ENCODE peak calls at places on chromosomes 3 and 15, in five cellular contexts. One of them, this sample, is unnamed.
A peak's percentile ranks its signal among the peaks of the same experiment; 100 is the strongest.

GRCh38 chr15:75551076-75551475 is 28.0 kb downstream of the PTPN9 start:
- DNase-seq in colonic mucosa: no peak
- DNase-seq in right atrium auricular region: no peak
- DNase-seq in CD8-positive, alpha-beta T cell: no peak
- DNase-seq in hepatocyte: no peak
- DNase-seq in this sample: no peak

GRCh38 chr15:69093127-69093526 is 67.3 kb upstream of the GLCE start:
- DNase-seq in CD8-positive, alpha-beta T cell: no peak
- DNase-seq in colonic mucosa: no peak
- DNase-seq in hepatocyte: no peak
- DNase-seq in right atrium auricular region: no peak
- DNase-seq in this sample: no peak

GRCh38 chr15:32908135-32908801 is 190.5 kb downstream of the GREM1 start:
- DNase-seq in CD8-positive, alpha-beta T cell: no peak
- DNase-seq in colonic mucosa: no peak
- DNase-seq in hepatocyte: peak; percentile 7
- DNase-seq in right atrium auricular region: no peak
- DNase-seq in this sample: no peak

GRCh38 chr3:89332311-89333159 is 225.1 kb downstream of the EPHA3 start:
- DNase-seq in CD8-positive, alpha-beta T cell: no peak
- DNase-seq in colonic mucosa: no peak
- DNase-seq in hepatocyte: no peak
- DNase-seq in right atrium auricular region: no peak
- DNase-seq in this sample: no peak

GRCh38 chr3:126436826-126437717 is 38.6 kb downstream of the ZXDC start:
- DNase-seq in hepatocyte: no peak
- DNase-seq in CD8-positive, alpha-beta T cell: no peak
- DNase-seq in right atrium auricular region: peak; percentile 21
- DNase-seq in colonic mucosa: peak; percentile 7
- DNase-seq in this sample: no peak

GRCh38 chr3:150733936-150734794 is 28.8 kb downstream of the SIAH2 start:
- DNase-seq in hepatocyte: no peak
- DNase-seq in colonic mucosa: no peak
- DNase-seq in right atrium auricular region: no peak
- DNase-seq in CD8-positive, alpha-beta T cell: no peak
- DNase-seq in this sample: peak; percentile 99

GRCh38 chr3:179563298-179563934 is 690 bp downstream of the ACTL6A start:
- DNase-seq in colonic mucosa: peak; percentile 61
- DNase-seq in CD8-positive, alpha-beta T cell: peak; percentile 43
- DNase-seq in right atrium auricular region: peak; percentile 69
- DNase-seq in hepatocyte: peak; percentile 88
- DNase-seq in this sample: peak; percentile 68

GRCh38 chr15:61086001-61086400 is 143.1 kb downstream of the RORA start:
- DNase-seq in hepatocyte: no peak
- DNase-seq in right atrium auricular region: no peak
- DNase-seq in CD8-positive, alpha-beta T cell: no peak
- DNase-seq in colonic mucosa: no peak
- DNase-seq in this sample: no peak

GRCh38 chr3:170840291-170840859 is 29.6 kb downstream of the RPL22L1 start:
- DNase-seq in hepatocyte: no peak
- DNase-seq in CD8-positive, alpha-beta T cell: no peak
- DNase-seq in colonic mucosa: no peak
- DNase-seq in right atrium auricular region: no peak
- DNase-seq in this sample: no peak

GRCh38 chr3:160018959-160019358 is 30.3 kb downstream of the IL12A start:
- DNase-seq in CD8-positive, alpha-beta T cell: no peak
- DNase-seq in hepatocyte: no peak
- DNase-seq in right atrium auricular region: no peak
- DNase-seq in colonic mucosa: no peak
- DNase-seq in this sample: no peak

GRCh38 chr15:93088200-93088980 is 621 bp downstream of the RGMA start:
- DNase-seq in right atrium auricular region: no peak
- DNase-seq in CD8-positive, alpha-beta T cell: no peak
- DNase-seq in colonic mucosa: no peak
- DNase-seq in hepatocyte: peak; percentile 55
- DNase-seq in this sample: no peak

GRCh38 chr3:107431298-107432012 is 54.2 kb downstream of the CCDC54 start:
- DNase-seq in CD8-positive, alpha-beta T cell: peak; percentile 15
- DNase-seq in right atrium auricular region: peak; percentile 72
- DNase-seq in colonic mucosa: peak; percentile 76
- DNase-seq in hepatocyte: peak; percentile 79
- DNase-seq in this sample: no peak

GRCh38 chr3:24867783-24868182 is 373.1 kb upstream of the THRB start:
- DNase-seq in right atrium auricular region: no peak
- DNase-seq in hepatocyte: no peak
- DNase-seq in colonic mucosa: no peak
- DNase-seq in CD8-positive, alpha-beta T cell: no peak
- DNase-seq in this sample: no peak

GRCh38 chr3:175932586-175932985 is 1073.5 kb downstream of the NAALADL2 start:
- DNase-seq in hepatocyte: no peak
- DNase-seq in CD8-positive, alpha-beta T cell: no peak
- DNase-seq in colonic mucosa: no peak
- DNase-seq in right atrium auricular region: no peak
- DNase-seq in this sample: no peak

GRCh38 chr3:147854542-147854941 is 445.4 kb downstream of the ZIC1 start:
- DNase-seq in CD8-positive, alpha-beta T cell: no peak
- DNase-seq in colonic mucosa: no peak
- DNase-seq in right atrium auricular region: no peak
- DNase-seq in hepatocyte: no peak
- DNase-seq in this sample: no peak

GRCh38 chr3:16802382-16802781 is 82.4 kb upstream of the PLCL2 start:
- DNase-seq in CD8-positive, alpha-beta T cell: no peak
- DNase-seq in right atrium auricular region: no peak
- DNase-seq in hepatocyte: no peak
- DNase-seq in colonic mucosa: no peak
- DNase-seq in this sample: no peak

GRCh38 chr3:55305714-55306485 is 181.2 kb downstream of the WNT5A start:
- DNase-seq in CD8-positive, alpha-beta T cell: no peak
- DNase-seq in right atrium auricular region: no peak
- DNase-seq in colonic mucosa: no peak
- DNase-seq in hepatocyte: no peak
- DNase-seq in this sample: no peak

GRCh38 chr15:38652998-38653397 is 88.4 kb upstream of the RASGRP1 start:
- DNase-seq in right atrium auricular region: no peak
- DNase-seq in CD8-positive, alpha-beta T cell: peak; percentile 62
- DNase-seq in colonic mucosa: peak; percentile 26
- DNase-seq in hepatocyte: no peak
- DNase-seq in this sample: no peak

GRCh38 chr3:54905230-54905888 is 22.5 kb downstream of the LRTM1 start:
- DNase-seq in CD8-positive, alpha-beta T cell: no peak
- DNase-seq in colonic mucosa: no peak
- DNase-seq in hepatocyte: no peak
- DNase-seq in right atrium auricular region: no peak
- DNase-seq in this sample: no peak

GRCh38 chr3:117193390-117193789 is 483.8 kb downstream of the TUSC7 start:
- DNase-seq in hepatocyte: no peak
- DNase-seq in CD8-positive, alpha-beta T cell: no peak
- DNase-seq in colonic mucosa: no peak
- DNase-seq in right atrium auricular region: no peak
- DNase-seq in this sample: no peak

GRCh38 chr3:55165704-55166103 is 237.8 kb upstream of the LRTM1 start:
- DNase-seq in colonic mucosa: no peak
- DNase-seq in right atrium auricular region: no peak
- DNase-seq in hepatocyte: no peak
- DNase-seq in CD8-positive, alpha-beta T cell: no peak
- DNase-seq in this sample: no peak

GRCh38 chr3:159114582-159114981 is 312.7 kb downstream of the MFSD1 start:
- DNase-seq in right atrium auricular region: no peak
- DNase-seq in CD8-positive, alpha-beta T cell: no peak
- DNase-seq in colonic mucosa: no peak
- DNase-seq in hepatocyte: no peak
- DNase-seq in this sample: no peak

GRCh38 chr3:43153189-43154083 is 47.6 kb upstream of the POMGNT2 start:
- DNase-seq in colonic mucosa: peak; percentile 63
- DNase-seq in CD8-positive, alpha-beta T cell: no peak
- DNase-seq in hepatocyte: peak; percentile 57
- DNase-seq in right atrium auricular region: peak; percentile 76
- DNase-seq in this sample: no peak

GRCh38 chr3:159917141-159917540 is 71.5 kb upstream of the IL12A start:
- DNase-seq in right atrium auricular region: no peak
- DNase-seq in CD8-positive, alpha-beta T cell: no peak
- DNase-seq in hepatocyte: no peak
- DNase-seq in colonic mucosa: no peak
- DNase-seq in this sample: no peak

DNA sequence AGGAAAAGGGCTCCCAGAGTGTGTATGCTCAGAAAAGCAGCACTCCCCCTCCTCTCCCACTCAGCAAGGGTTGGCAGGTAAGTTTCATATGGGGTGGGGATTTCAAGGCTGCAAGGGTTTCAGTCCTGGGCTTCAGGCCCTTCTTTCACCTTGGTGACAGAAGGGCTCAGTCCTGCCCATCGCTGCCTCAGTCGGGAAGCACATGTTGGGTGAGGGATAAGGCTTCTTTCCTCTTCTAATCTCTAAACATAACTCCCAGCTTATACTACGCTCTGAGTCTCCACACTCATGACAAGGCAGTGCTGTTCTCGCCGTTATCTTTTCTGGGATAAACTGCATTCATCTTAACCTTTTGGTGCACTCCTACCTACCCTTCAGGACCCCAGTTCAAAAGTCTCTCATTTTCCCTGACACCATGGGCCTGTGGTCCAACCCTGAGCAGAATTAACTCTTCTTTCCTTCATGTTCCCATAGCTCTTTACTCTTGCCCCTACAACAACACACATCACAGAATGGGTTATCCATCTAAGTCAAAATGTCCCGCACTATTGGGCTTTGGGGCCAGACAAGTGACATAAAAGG is 17.0 kb downstream of the RAB43 start:
- DNase-seq in hepatocyte: no peak
- DNase-seq in CD8-positive, alpha-beta T cell: no peak
- DNase-seq in colonic mucosa: no peak
- DNase-seq in right atrium auricular region: no peak
- DNase-seq in this sample: no peak
- H3K4me1 ChIP-seq in hepatocyte: no peaks in the 10 kb centered on the region
- H3K4me1 ChIP-seq in CD8-positive, alpha-beta T cell: peaks cover 81% of the 10 kb centered on the region
- H3K4me1 ChIP-seq in colonic mucosa: no peaks in the 10 kb centered on the region
- H3K4me1 ChIP-seq in right atrium auricular region: peaks cover 17% of the 10 kb centered on the region
- H3K4me1 ChIP-seq in this sample: no peaks in the 10 kb centered on the region

GRCh38 chr3:4323246-4324027 is 20.3 kb downstream of the SETMAR start:
- DNase-seq in CD8-positive, alpha-beta T cell: no peak
- DNase-seq in right atrium auricular region: no peak
- DNase-seq in hepatocyte: no peak
- DNase-seq in colonic mucosa: no peak
- DNase-seq in this sample: no peak
- H3K27ac ChIP-seq in CD8-positive, alpha-beta T cell: no peak overlapping the region
- H3K27ac ChIP-seq in right atrium auricular region: no peak overlapping the region
- H3K27ac ChIP-seq in hepatocyte: no peak overlapping the region
- H3K27ac ChIP-seq in colonic mucosa: no peak overlapping the region
- H3K27ac ChIP-seq in this sample: no peak overlapping the region

GRCh38 chr15:78338756-78339155 is 1.4 kb upstream of the CRABP1 start:
- DNase-seq in right atrium auricular region: no peak
- DNase-seq in CD8-positive, alpha-beta T cell: no peak
- DNase-seq in hepatocyte: no peak
- DNase-seq in colonic mucosa: no peak
- DNase-seq in this sample: no peak

GRCh38 chr15:78339559-78339958 is 594 bp upstream of the CRABP1 start:
- DNase-seq in hepatocyte: no peak
- DNase-seq in colonic mucosa: no peak
- DNase-seq in CD8-positive, alpha-beta T cell: no peak
- DNase-seq in right atrium auricular region: no peak
- DNase-seq in this sample: no peak

GRCh38 chr15:78341057-78341763 is 1.1 kb downstream of the CRABP1 start:
- DNase-seq in CD8-positive, alpha-beta T cell: no peak
- DNase-seq in hepatocyte: peak; percentile 42
- DNase-seq in colonic mucosa: no peak
- DNase-seq in right atrium auricular region: no peak
- DNase-seq in this sample: peak; percentile 27

GRCh38 chr15:78343431-78343830 is 3.3 kb downstream of the CRABP1 start:
- DNase-seq in colonic mucosa: no peak
- DNase-seq in CD8-positive, alpha-beta T cell: no peak
- DNase-seq in right atrium auricular region: no peak
- DNase-seq in hepatocyte: no peak
- DNase-seq in this sample: no peak

GRCh38 chr15:78340243-78341056 is at the start of gene CRABP1:
- DNase-seq in colonic mucosa: no peak
- DNase-seq in CD8-positive, alpha-beta T cell: no peak
- DNase-seq in right atrium auricular region: no peak
- DNase-seq in hepatocyte: peak; percentile 61
- DNase-seq in this sample: no peak
- H3K27me3 ChIP-seq in colonic mucosa: peaks cover 30% of the 10 kb centered on the region
- H3K27me3 ChIP-seq in CD8-positive, alpha-beta T cell: peaks cover 9% of the 10 kb centered on the region
- H3K27me3 ChIP-seq in right atrium auricular region: peaks cover 18% of the 10 kb centered on the region
- H3K27me3 ChIP-seq in hepatocyte: peaks cover 60% of the 10 kb centered on the region
- H3K27me3 ChIP-seq in this sample: peaks cover 90% of the 10 kb centered on the region

GRCh38 chr3:42067324-42067723 is 23.8 kb upstream of the TRAK1 start:
- DNase-seq in right atrium auricular region: no peak
- DNase-seq in hepatocyte: peak; percentile 30
- DNase-seq in CD8-positive, alpha-beta T cell: no peak
- DNase-seq in colonic mucosa: no peak
- DNase-seq in this sample: no peak
- H3K4me1 ChIP-seq in right atrium auricular region: peaks cover 97% of the 10 kb centered on the region
- H3K4me1 ChIP-seq in hepatocyte: peaks cover 11% of the 10 kb centered on the region
- H3K4me1 ChIP-seq in CD8-positive, alpha-beta T cell: peaks cover 3% of the 10 kb centered on the region
- H3K4me1 ChIP-seq in colonic mucosa: peaks cover 24% of the 10 kb centered on the region
- H3K4me1 ChIP-seq in this sample: peaks cover 29% of the 10 kb centered on the region

GRCh38 chr3:72968280-72968679 is 28.3 kb upstream of the PPP4R2 start:
- DNase-seq in hepatocyte: no peak
- DNase-seq in right atrium auricular region: no peak
- DNase-seq in CD8-positive, alpha-beta T cell: no peak
- DNase-seq in colonic mucosa: no peak
- DNase-seq in this sample: no peak

GRCh38 chr3:72962317-72962716 is 34.3 kb upstream of the PPP4R2 start:
- DNase-seq in right atrium auricular region: no peak
- DNase-seq in colonic mucosa: no peak
- DNase-seq in hepatocyte: no peak
- DNase-seq in CD8-positive, alpha-beta T cell: no peak
- DNase-seq in this sample: no peak

GRCh38 chr3:72961766-72962165 is 34.8 kb upstream of the PPP4R2 start:
- DNase-seq in hepatocyte: no peak
- DNase-seq in CD8-positive, alpha-beta T cell: no peak
- DNase-seq in right atrium auricular region: no peak
- DNase-seq in colonic mucosa: no peak
- DNase-seq in this sample: no peak

GRCh38 chr3:72960812-72961518 is 35.6 kb upstream of the PPP4R2 start:
- DNase-seq in CD8-positive, alpha-beta T cell: no peak
- DNase-seq in right atrium auricular region: peak; percentile 79
- DNase-seq in colonic mucosa: peak; percentile 38
- DNase-seq in hepatocyte: peak; percentile 86
- DNase-seq in this sample: no peak

GRCh38 chr3:72964633-72965032 is 32.0 kb upstream of the PPP4R2 start:
- DNase-seq in colonic mucosa: no peak
- DNase-seq in right atrium auricular region: no peak
- DNase-seq in hepatocyte: no peak
- DNase-seq in CD8-positive, alpha-beta T cell: no peak
- DNase-seq in this sample: no peak
- H3K27ac ChIP-seq in colonic mucosa: no peak overlapping the region
- H3K27ac ChIP-seq in right atrium auricular region: no peak overlapping the region
- H3K27ac ChIP-seq in hepatocyte: no peak overlapping the region
- H3K27ac ChIP-seq in CD8-positive, alpha-beta T cell: no peak overlapping the region
- H3K27ac ChIP-seq in this sample: no peak overlapping the region

This sample was measured in foreskin keratinocyte.